ENCODE peak calls at places on chromosomes 2 and 18, in four cellular contexts. N is heart right ventricle, Y is HAP-1, S is heart left ventricle. W is an unnamed sample.

GRCh38 chr18:22670914-22671313 is 253.2 kb upstream of the CTAGE1 start:
- DNase-seq in Y (no peak), S (no peak), N (no peak), W (no peak)

GRCh38 chr2:141329949-141330348 is 800.9 kb downstream of the LRP1B start:
- DNase-seq in S (no peak), N (no peak), Y (no peak), W (no peak)

GRCh38 chr2:35337922-35338321 is 1017.7 kb upstream of the CRIM1 start:
- DNase-seq in N (no peak), Y (no peak), S (no peak), W (no peak)

GRCh38 chr2:33457588-33458247 is 18.7 kb upstream of the RASGRP3 start:
- DNase-seq in S (peak; percentile 63), Y (no peak), N (no peak), W (no peak)

GRCh38 chr2:204505946-204506345 is 39.3 kb upstream of the PARD3B start:
- DNase-seq in S (no peak), Y (peak; percentile 7), N (no peak), W (no peak)

GRCh38 chr2:102604754-102605153 is 14.6 kb upstream of the SLC9A2 start:
- DNase-seq in S (no peak), N (no peak), Y (no peak), W (no peak)

GRCh38 chr18:49514577-49514976 is 27.5 kb upstream of the C18orf32 start:
- DNase-seq in Y (no peak), S (peak; percentile 8), N (no peak), W (no peak)

GRCh38 chr2:71385008-71385407 is 53.4 kb downstream of the ZNF638 start:
- DNase-seq in S (no peak), N (no peak), Y (no peak), W (no peak)

GRCh38 chr2:76169289-76169688 is 458.6 kb upstream of the GCFC2 start:
- DNase-seq in N (no peak), Y (no peak), S (no peak), W (no peak)

GRCh38 chr2:230129343-230129742 is 60.6 kb upstream of the SLC16A14 start:
- DNase-seq in N (no peak), Y (no peak), S (no peak), W (no peak)

GRCh38 chr2:110958720-110959119 is 162.0 kb upstream of the BCL2L11 start:
- DNase-seq in Y (no peak), N (no peak), S (no peak), W (no peak)

GRCh38 chr2:212021947-212022346 is 516.7 kb downstream of the ERBB4 start:
- DNase-seq in N (no peak), Y (no peak), S (no peak), W (no peak)

GRCh38 chr2:37052600-37053332 is 31.4 kb downstream of the HEATR5B start:
- DNase-seq in Y (no peak), S (no peak), N (no peak), W (no peak)

GRCh38 chr18:77910347-77910746 is 660.7 kb downstream of the GALR1 start:
- DNase-seq in N (no peak), Y (no peak), S (no peak), W (no peak)

GRCh38 chr2:241562269-241562891 is 3.8 kb downstream of the BOK start:
- DNase-seq in S (no peak), Y (no peak), N (no peak), W (no peak)

GRCh38 chr2:74374509-74375205 is 5.5 kb downstream of the DCTN1 start:
- DNase-seq in N (peak; percentile 64), Y (peak; percentile 40), S (peak; percentile 76), W (no peak)

GRCh38 chr2:16203691-16204090 is 263.3 kb downstream of the MYCN start:
- DNase-seq in Y (no peak), S (no peak), N (no peak), W (no peak)

GRCh38 chr2:16202643-16203020 is 262.3 kb downstream of the MYCN start:
- DNase-seq in Y (no peak), S (no peak), N (no peak), W (no peak)

GRCh38 chr2:16204251-16204650 is 263.9 kb downstream of the MYCN start:
- DNase-seq in S (no peak), Y (no peak), N (no peak), W (no peak)

GRCh38 chr2:16201876-16202642 is 261.7 kb downstream of the MYCN start:
- DNase-seq in Y (no peak), N (no peak), S (no peak), W (no peak)

DNA sequence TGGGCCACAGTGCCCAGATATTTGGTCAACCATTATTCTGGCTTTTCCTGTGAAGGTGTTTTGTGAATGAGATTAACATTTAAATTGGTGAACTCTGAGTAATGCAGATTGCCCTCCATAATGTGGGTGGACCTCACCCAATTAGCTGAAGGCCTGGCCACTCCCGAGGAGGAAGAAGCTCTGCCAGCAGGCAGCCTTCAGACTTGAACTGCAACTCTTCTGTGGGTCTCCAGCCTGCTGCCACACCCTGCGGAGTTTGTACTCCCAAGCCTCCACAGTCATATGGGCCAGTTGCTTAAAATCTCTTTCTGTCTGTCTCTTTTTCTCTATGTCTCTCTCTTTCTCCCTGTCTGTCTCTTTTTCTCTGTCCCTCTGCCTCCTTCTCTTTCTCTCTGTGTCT is 262.7 kb downstream of the MYCN start:
- DNase-seq in Y (no peak), N (no peak), S (no peak), W (no peak)
- H3K9me3 ChIP-seq in Y (no peaks in the 10 kb centered on the region), N (no peaks in the 10 kb centered on the region), S (no peaks in the 10 kb centered on the region), W (no peaks in the 10 kb centered on the region)

GRCh38 chr2:106053116-106053515 is 141.0 kb downstream of the UXS1 start:
- DNase-seq in N (no peak), Y (no peak), S (no peak), W (peak; percentile 75)
- H3K4me3 ChIP-seq in N (no peak overlapping the region), Y (no peak overlapping the region), S (no peak overlapping the region), W (peak overlapping the region; percentile 35)

DNA sequence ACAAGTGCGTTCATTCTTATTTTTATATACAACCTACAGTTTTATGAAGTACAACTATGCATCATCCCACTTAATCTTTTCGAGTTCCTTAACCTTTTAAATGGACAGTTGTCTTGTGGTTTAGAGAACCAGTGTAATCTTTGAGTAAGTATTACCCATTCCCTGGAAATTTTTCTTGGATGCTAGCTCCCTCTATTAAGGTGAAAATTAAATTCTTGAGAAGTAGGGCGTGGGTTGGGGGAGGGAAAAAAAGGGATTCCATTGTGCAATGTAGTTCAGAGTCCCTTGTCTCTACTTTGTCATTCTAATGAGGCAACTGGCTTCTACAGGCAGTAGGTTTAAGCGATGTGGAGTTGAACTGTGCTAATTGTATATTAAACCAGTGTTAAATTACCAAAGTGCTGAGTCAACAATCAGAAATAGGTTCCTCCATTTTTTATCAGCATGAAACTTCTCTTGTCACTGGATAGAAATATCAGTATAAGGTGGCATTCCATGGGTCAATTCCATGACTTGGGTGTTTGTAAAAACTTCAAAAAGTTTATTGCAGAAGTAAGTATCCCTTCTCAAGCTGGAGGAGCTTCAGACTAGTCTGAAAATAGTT is 143.8 kb upstream of the EPHA4 start:
- DNase-seq in Y (peak; percentile 78), S (no peak), N (no peak), W (no peak)
- H3K9me3 ChIP-seq in Y (peaks cover 2% of the 10 kb centered on the region), S (no peaks in the 10 kb centered on the region), N (no peaks in the 10 kb centered on the region), W (no peaks in the 10 kb centered on the region)

GRCh38 chr2:128714861-128715312 is 396.2 kb upstream of the HS6ST1 start:
- DNase-seq in Y (no peak), S (no peak), N (no peak), W (no peak)
- H3K4me3 ChIP-seq in Y (no peak overlapping the region), S (no peak overlapping the region), N (no peak overlapping the region), W (no peak overlapping the region)

GRCh38 chr2:239919779-239920545 is 105.2 kb downstream of the NDUFA10 start:
- DNase-seq in N (peak; percentile 44), S (no peak), Y (no peak), W (no peak)

GRCh38 chr2:239918749-239919148 is 106.4 kb downstream of the NDUFA10 start:
- DNase-seq in Y (no peak), N (no peak), S (no peak), W (no peak)

GRCh38 chr2:239917957-239918481 is 107.1 kb downstream of the NDUFA10 start:
- DNase-seq in Y (no peak), S (no peak), N (no peak), W (no peak)

GRCh38 chr2:239916205-239917127 is 108.7 kb downstream of the NDUFA10 start:
- DNase-seq in S (no peak), N (no peak), Y (no peak), W (no peak)

DNA sequence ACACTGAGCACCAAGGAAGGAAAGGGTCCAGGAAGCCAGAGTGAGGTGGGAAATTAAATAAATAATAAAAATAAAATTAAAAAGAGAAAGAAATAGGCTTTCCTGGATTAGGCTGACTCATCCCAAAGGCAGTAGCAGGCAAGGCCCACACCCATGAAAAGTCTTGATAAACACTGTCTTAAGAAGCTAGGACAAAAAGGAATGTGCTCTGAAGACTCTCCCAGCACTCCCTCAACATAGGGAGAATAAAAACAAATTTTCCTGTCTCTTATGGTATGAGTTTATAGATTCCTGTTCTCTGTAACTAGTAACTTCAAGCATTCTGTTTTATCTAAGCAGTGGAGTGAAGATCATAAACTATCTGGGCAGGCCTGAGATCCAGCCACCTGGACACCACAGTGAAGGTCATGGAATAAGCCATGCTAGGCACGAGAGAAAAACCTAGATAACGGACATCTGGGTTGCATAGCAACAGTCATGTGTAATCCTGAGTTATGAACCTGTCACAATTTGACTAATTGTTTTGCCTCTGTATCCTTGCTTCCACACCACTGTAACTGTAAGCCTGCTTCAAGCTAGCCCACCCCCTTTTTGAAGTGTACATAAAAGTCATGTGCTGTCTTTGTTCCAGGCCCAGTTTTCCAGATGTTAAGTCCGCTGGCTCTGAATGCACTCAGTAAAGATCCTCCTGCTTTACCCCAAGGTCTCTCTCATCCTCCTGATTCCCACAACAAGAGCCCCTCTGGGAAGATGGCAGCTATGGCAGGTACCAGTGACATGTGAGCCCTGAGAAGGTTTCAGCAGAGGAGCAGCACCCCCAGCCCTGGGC is 107.8 kb downstream of the NDUFA10 start:
- DNase-seq in N (no peak), S (no peak), Y (no peak), W (no peak)
- H3K9me3 ChIP-seq in N (peaks cover 28% of the 10 kb centered on the region), S (peaks cover 26% of the 10 kb centered on the region), Y (peaks cover 5% of the 10 kb centered on the region), W (no peaks in the 10 kb centered on the region)

GRCh38 chr2:223051580-223052375 is at the start of gene KCNE4:
- DNase-seq in Y (no peak), N (peak; percentile 36), S (no peak), W (no peak)
- H3K4me3 ChIP-seq in Y (no peak within 1 kb of the TSS), N (peak within 1 kb of the TSS; percentile 56), S (peak within 1 kb of the TSS; percentile 5), W (peak within 1 kb of the TSS; percentile 90)